ENCODE peak calls at places on chromosomes 5 and 9, in five cellular contexts. One of them, this sample, is unnamed. For H4K20me1, the result is how much of the 10 kb centered on the place peaks cover.

GRCh38 chr5:13316191-13316590 is 628.3 kb downstream of the DNAH5 start:
- DNase-seq in HCT116: no peak
- DNase-seq in HepG2: no peak
- DNase-seq in K562: no peak
- DNase-seq in GM12878: no peak
- DNase-seq in this sample: no peak

GRCh38 chr5:374631-375335 is 53.3 kb downstream of the AHRR start:
- DNase-seq in HCT116: no peak
- DNase-seq in HepG2: no peak
- DNase-seq in K562: no peak
- DNase-seq in GM12878: no peak
- DNase-seq in this sample: no peak

GRCh38 chr9:100111235-100111634 is 12.2 kb downstream of the INVS start:
- DNase-seq in HCT116: no peak
- DNase-seq in HepG2: no peak
- DNase-seq in K562: no peak
- DNase-seq in GM12878: no peak
- DNase-seq in this sample: no peak

GRCh38 chr5:81747030-81747429 is 3.9 kb downstream of the SSBP2 start:
- DNase-seq in HCT116: no peak
- DNase-seq in HepG2: no peak
- DNase-seq in K562: no peak
- DNase-seq in GM12878: no peak
- DNase-seq in this sample: no peak

GRCh38 chr9:124468061-124468740 is 17.9 kb downstream of the ADGRD2 start:
- DNase-seq in HCT116: no peak
- DNase-seq in HepG2: no peak
- DNase-seq in K562: no peak
- DNase-seq in GM12878: no peak
- DNase-seq in this sample: no peak

GRCh38 chr5:172383231-172383802 is 71.0 kb downstream of the SH3PXD2B start:
- DNase-seq in HCT116: no peak
- DNase-seq in HepG2: peak
- DNase-seq in K562: no peak
- DNase-seq in GM12878: no peak
- DNase-seq in this sample: no peak

GRCh38 chr5:91311697-91312501 is 71.2 kb downstream of the ARRDC3 start:
- DNase-seq in HCT116: peak
- DNase-seq in HepG2: peak
- DNase-seq in K562: no peak
- DNase-seq in GM12878: peak
- DNase-seq in this sample: peak

GRCh38 chr5:71475788-71476384 is 20.4 kb downstream of the BDP1 start:
- DNase-seq in HCT116: no peak
- DNase-seq in HepG2: peak
- DNase-seq in K562: peak
- DNase-seq in GM12878: no peak
- DNase-seq in this sample: peak

GRCh38 chr5:138170299-138170698 is 8.1 kb downstream of the BRD8 start:
- DNase-seq in HCT116: no peak
- DNase-seq in HepG2: no peak
- DNase-seq in K562: no peak
- DNase-seq in GM12878: no peak
- DNase-seq in this sample: no peak

GRCh38 chr5:169422087-169422486 is 121.1 kb upstream of the SLIT3 start:
- DNase-seq in HCT116: no peak
- DNase-seq in HepG2: no peak
- DNase-seq in K562: no peak
- DNase-seq in GM12878: no peak
- DNase-seq in this sample: no peak

GRCh38 chr9:79577969-79578723 is 6.4 kb downstream of the TLE4 start:
- DNase-seq in HCT116: no peak
- DNase-seq in HepG2: no peak
- DNase-seq in K562: no peak
- DNase-seq in GM12878: no peak
- DNase-seq in this sample: no peak

GRCh38 chr9:88732128-88732527 is 197.2 kb downstream of the NXNL2 start:
- DNase-seq in HCT116: no peak
- DNase-seq in HepG2: no peak
- DNase-seq in K562: no peak
- DNase-seq in GM12878: no peak
- DNase-seq in this sample: no peak

GRCh38 chr5:135433626-135434426 is 13.3 kb downstream of the DCANP1 start:
- DNase-seq in HCT116: no peak
- DNase-seq in HepG2: peak
- DNase-seq in K562: peak
- DNase-seq in GM12878: no peak
- DNase-seq in this sample: peak

GRCh38 chr5:106401561-106401960 is 1269.2 kb downstream of the EFNA5 start:
- DNase-seq in HCT116: no peak
- DNase-seq in HepG2: no peak
- DNase-seq in K562: no peak
- DNase-seq in GM12878: no peak
- DNase-seq in this sample: no peak

GRCh38 chr5:9284781-9285307 is 261.0 kb downstream of the SEMA5A start:
- DNase-seq in HCT116: no peak
- DNase-seq in HepG2: no peak
- DNase-seq in K562: no peak
- DNase-seq in GM12878: no peak
- DNase-seq in this sample: no peak

GRCh38 chr5:14035859-14036440 is 91.5 kb upstream of the DNAH5 start:
- DNase-seq in HCT116: peak
- DNase-seq in HepG2: peak
- DNase-seq in K562: no peak
- DNase-seq in GM12878: no peak
- DNase-seq in this sample: peak

GRCh38 chr9:93084471-93084881 is 11.5 kb upstream of the CARD19 start:
- DNase-seq in HCT116: no peak
- DNase-seq in HepG2: no peak
- DNase-seq in K562: no peak
- DNase-seq in GM12878: no peak
- DNase-seq in this sample: no peak

GRCh38 chr9:70549926-70550325 is 135.5 kb upstream of the KLF9 start:
- DNase-seq in HCT116: no peak
- DNase-seq in HepG2: no peak
- DNase-seq in K562: no peak
- DNase-seq in GM12878: no peak
- DNase-seq in this sample: no peak

DNA sequence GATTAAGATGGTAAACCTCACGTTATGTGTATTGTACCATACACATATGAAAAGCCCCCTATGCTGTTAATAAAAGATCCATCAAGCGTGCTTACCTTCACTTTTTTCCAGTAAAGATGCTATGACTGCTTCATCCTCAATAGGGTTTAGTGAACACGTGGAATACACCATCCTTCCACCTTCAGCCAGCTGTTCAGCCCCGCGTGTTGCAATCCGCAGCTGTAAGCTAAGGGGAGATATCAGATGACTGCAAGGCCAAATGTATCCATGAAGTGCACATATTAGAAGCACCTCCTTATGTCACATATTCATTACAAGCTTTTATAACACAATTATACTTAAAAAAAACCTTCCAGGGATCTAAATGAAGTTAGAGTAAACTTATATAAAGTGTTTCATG is 16.2 kb downstream of the NSUN2 start:
- DNase-seq in HCT116: no peak
- DNase-seq in HepG2: no peak
- DNase-seq in K562: no peak
- DNase-seq in GM12878: no peak
- DNase-seq in this sample: no peak
- H4K20me1 ChIP-seq in HCT116: under half
- H4K20me1 ChIP-seq in HepG2: under half
- H4K20me1 ChIP-seq in K562: under half
- H4K20me1 ChIP-seq in GM12878: under half
- H4K20me1 ChIP-seq in this sample: half or more

DNA sequence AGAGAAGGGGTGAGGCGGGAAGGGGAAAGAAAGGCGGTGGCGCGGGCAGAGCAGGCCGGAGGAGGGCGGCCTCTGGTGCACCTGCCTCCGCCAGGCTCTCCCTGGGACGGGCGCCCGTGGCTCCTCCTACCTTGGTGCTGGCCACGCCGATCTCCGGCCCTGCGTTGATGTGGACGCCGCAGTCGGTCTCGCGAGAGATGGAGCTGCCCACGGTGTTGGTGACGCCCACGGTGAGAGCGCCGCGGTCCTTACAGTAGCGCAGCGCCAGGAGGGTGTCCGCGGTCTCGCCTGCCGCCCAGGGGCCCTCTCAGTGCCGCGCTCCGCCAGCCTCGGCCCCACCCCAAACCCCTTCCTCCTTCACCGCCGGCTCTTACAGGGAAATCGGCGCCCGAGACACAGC is 21.8 kb upstream of the MAPK9 start:
- DNase-seq in HCT116: no peak
- DNase-seq in HepG2: peak
- DNase-seq in K562: peak
- DNase-seq in GM12878: no peak
- DNase-seq in this sample: peak
- TF ChIP-seq REST in HCT116: no peak
- TF ChIP-seq REST in HepG2: no peak
- TF ChIP-seq REST in K562: no peak
- TF ChIP-seq REST in GM12878: no peak
- TF ChIP-seq REST in this sample: no peak

GRCh38 chr5:73288803-73289720 is 116.1 kb downstream of the TMEM174 start:
- DNase-seq in HCT116: no peak
- DNase-seq in HepG2: no peak
- DNase-seq in K562: no peak
- DNase-seq in GM12878: no peak
- DNase-seq in this sample: peak
- TF ChIP-seq EZH2 in HCT116: no peak
- TF ChIP-seq EZH2 in HepG2: no peak
- TF ChIP-seq EZH2 in K562: no peak
- TF ChIP-seq EZH2 in GM12878: no peak
- TF ChIP-seq EZH2 in this sample: no peak

DNA sequence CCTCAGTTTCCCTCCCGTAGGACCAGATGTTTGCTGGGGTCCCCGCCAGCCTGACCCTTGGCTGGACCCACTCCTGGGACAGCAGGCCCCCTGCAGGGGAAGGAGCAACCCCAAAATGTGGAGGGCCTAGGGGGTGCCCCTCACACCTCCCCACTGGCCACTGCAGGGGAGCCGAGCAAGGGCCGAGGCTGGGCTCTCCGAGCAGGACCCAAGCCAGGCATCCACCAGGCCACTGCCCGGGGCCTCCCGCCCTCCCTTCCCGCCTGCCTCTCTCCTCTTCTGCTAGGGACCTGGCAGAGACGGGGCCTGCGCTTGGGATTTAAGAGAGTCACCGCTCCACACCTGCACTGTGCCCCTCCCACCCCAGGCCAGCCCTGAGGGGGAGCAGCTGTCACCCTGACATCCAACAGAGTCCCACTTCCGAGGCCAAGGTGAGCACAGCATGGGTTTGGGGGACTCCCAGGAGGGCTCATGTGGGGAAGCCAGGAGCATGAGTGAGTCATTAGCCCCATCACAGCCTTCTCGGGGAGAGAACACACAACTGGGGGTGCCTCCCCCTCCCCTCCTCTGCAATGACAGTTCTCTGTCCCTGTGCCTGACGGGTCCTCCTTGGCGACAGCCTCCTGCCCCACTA is 15.8 kb downstream of the SOHLH1 start:
- DNase-seq in HCT116: no peak
- DNase-seq in HepG2: no peak
- DNase-seq in K562: no peak
- DNase-seq in GM12878: no peak
- DNase-seq in this sample: no peak
- H4K20me1 ChIP-seq in HCT116: under half
- H4K20me1 ChIP-seq in HepG2: under half
- H4K20me1 ChIP-seq in K562: under half
- H4K20me1 ChIP-seq in GM12878: under half
- H4K20me1 ChIP-seq in this sample: under half

GRCh38 chr5:103778915-103779314 is 216.3 kb upstream of the NUDT12 start:
- DNase-seq in HCT116: no peak
- DNase-seq in HepG2: no peak
- DNase-seq in K562: no peak
- DNase-seq in GM12878: no peak
- DNase-seq in this sample: no peak
- TF ChIP-seq REST in HCT116: no peak
- TF ChIP-seq REST in HepG2: no peak
- TF ChIP-seq REST in K562: no peak
- TF ChIP-seq REST in GM12878: no peak
- TF ChIP-seq REST in this sample: no peak

GRCh38 chr5:37837101-37838032 is 2.5 kb downstream of the GDNF start:
- DNase-seq in HCT116: peak
- DNase-seq in HepG2: no peak
- DNase-seq in K562: peak
- DNase-seq in GM12878: no peak
- DNase-seq in this sample: peak

GRCh38 chr5:37836173-37837100 is 3.4 kb downstream of the GDNF start:
- DNase-seq in HCT116: no peak
- DNase-seq in HepG2: no peak
- DNase-seq in K562: no peak
- DNase-seq in GM12878: no peak
- DNase-seq in this sample: peak

GRCh38 chr5:37839441-37840035 is 303 bp downstream of the GDNF start:
- DNase-seq in HCT116: no peak
- DNase-seq in HepG2: peak
- DNase-seq in K562: no peak
- DNase-seq in GM12878: no peak
- DNase-seq in this sample: peak

GRCh38 chr5:37838933-37839341 is 904 bp downstream of the GDNF start:
- DNase-seq in HCT116: no peak
- DNase-seq in HepG2: no peak
- DNase-seq in K562: no peak
- DNase-seq in GM12878: no peak
- DNase-seq in this sample: peak

GRCh38 chr5:37838152-37838932 is 1.5 kb downstream of the GDNF start:
- DNase-seq in HCT116: no peak
- DNase-seq in HepG2: no peak
- DNase-seq in K562: no peak
- DNase-seq in GM12878: no peak
- DNase-seq in this sample: peak
- TF ChIP-seq EZH2 in HCT116: no peak
- TF ChIP-seq EZH2 in HepG2: no peak
- TF ChIP-seq EZH2 in K562: no peak
- TF ChIP-seq EZH2 in GM12878: no peak
- TF ChIP-seq EZH2 in this sample: peak